ENCODE peak calls at places on chromosomes 11 and 22, in nine cellular contexts. K is transverse colon, U is HCT116, V is K562, O is prostate gland, D is A549, Q is tibial nerve, N is sigmoid colon, C is heart left ventricle. F is an unnamed sample.

GRCh38 chr22:24176630-24177029 is 4.7 kb upstream of the SUSD2 start:
- DNase-seq in K (no peak), N (peak), V (no peak), D (no peak), O (no peak), Q (no peak), C (peak), U (no peak), F (no peak)

GRCh38 chr11:8055836-8056526 is 25.0 kb upstream of the TUB start:
- DNase-seq in U (no peak), V (no peak), K (no peak), N (peak), O (no peak), D (no peak), C (no peak), Q (no peak), F (no peak)

GRCh38 chr22:33401291-33401690 is 343.1 kb upstream of the SYN3 start:
- DNase-seq in K (no peak), V (no peak), Q (no peak), C (no peak), D (no peak), N (no peak), U (no peak), O (no peak), F (no peak)

GRCh38 chr22:21951062-21951461 is 1.6 kb downstream of the PPM1F start:
- DNase-seq in V (no peak), C (no peak), Q (no peak), K (no peak), D (no peak), N (no peak), O (no peak), U (no peak), F (no peak)

GRCh38 chr11:2210366-2211112 is 38.9 kb upstream of the TH start:
- DNase-seq in Q (no peak), C (no peak), O (no peak), K (peak), N (peak), U (no peak), D (no peak), V (no peak), F (peak)

GRCh38 chr11:83073884-83074283 is 2.2 kb upstream of the RAB30 start:
- DNase-seq in U (no peak), N (no peak), D (no peak), Q (no peak), K (no peak), V (no peak), C (no peak), O (no peak), F (no peak)

GRCh38 chr11:63599211-63600122 is 14.8 kb downstream of the PLAAT3 start:
- DNase-seq in O (no peak), V (peak), K (no peak), U (no peak), C (no peak), N (no peak), D (peak), Q (no peak), F (no peak)

GRCh38 chr22:45731041-45731797 is 59.6 kb downstream of the ATXN10 start:
- DNase-seq in U (no peak), K (peak), Q (no peak), O (no peak), D (peak), V (no peak), C (no peak), N (no peak), F (no peak)

GRCh38 chr22:27512283-27512761 is 289.2 kb downstream of the MN1 start:
- DNase-seq in V (no peak), C (peak), U (no peak), N (peak), Q (peak), K (peak), D (no peak), O (peak), F (peak)

GRCh38 chr11:102220728-102221467 is 96.4 kb upstream of the BIRC3 start:
- DNase-seq in D (no peak), Q (no peak), O (no peak), K (no peak), N (no peak), C (no peak), V (no peak), U (no peak), F (no peak)

GRCh38 chr11:5624489-5625278 is at the start of gene TRIM34:
- DNase-seq in N (peak), V (peak), D (peak), O (peak), C (no peak), K (peak), U (no peak), Q (peak), F (no peak)

GRCh38 chr11:7605544-7605943 is 67.8 kb downstream of the CYB5R2 start:
- DNase-seq in D (peak), U (peak), K (no peak), V (no peak), N (no peak), Q (no peak), O (no peak), C (no peak), F (no peak)

GRCh38 chr22:45308624-45309421 is 911 bp upstream of the FAM118A start:
- DNase-seq in U (peak), D (no peak), C (no peak), K (peak), O (no peak), Q (no peak), V (no peak), N (no peak), F (peak)

GRCh38 chr11:79418241-79418640 is 22.6 kb downstream of the TENM4 start:
- DNase-seq in U (no peak), Q (no peak), O (no peak), N (no peak), K (no peak), C (no peak), D (no peak), V (no peak), F (no peak)

GRCh38 chr11:71129624-71130023 is 122.8 kb downstream of the SHANK2 start:
- DNase-seq in K (no peak), U (no peak), O (no peak), N (no peak), Q (no peak), C (no peak), V (no peak), D (no peak), F (no peak)

GRCh38 chr22:19868333-19868732 is 13.7 kb upstream of the GNB1L start:
- DNase-seq in D (no peak), U (no peak), K (no peak), O (no peak), C (no peak), N (no peak), V (no peak), Q (no peak), F (no peak)

GRCh38 chr11:44402466-44403075 is 92.6 kb upstream of the ALX4 start:
- DNase-seq in D (no peak), K (no peak), C (no peak), N (no peak), Q (no peak), U (no peak), V (no peak), O (no peak), F (no peak)

GRCh38 chr22:37019309-37020191 is at the start of the genes MPST and TST:
- DNase-seq in V (peak), N (peak), O (peak), U (no peak), C (peak), Q (peak), D (no peak), K (peak), F (peak)

GRCh38 chr11:106077609-106078517 is at the start of gene AASDHPPT:
- DNase-seq in U (peak), Q (peak), K (no peak), N (no peak), C (no peak), O (peak), D (peak), V (peak), F (no peak)

GRCh38 chr11:8354622-8355417 is 91.1 kb upstream of the LMO1 start:
- DNase-seq in C (peak), V (no peak), Q (no peak), N (no peak), K (no peak), U (no peak), O (no peak), D (no peak), F (no peak)

GRCh38 chr22:20238567-20239062 is 29.5 kb downstream of the RTN4R start:
- DNase-seq in V (peak), D (peak), N (no peak), U (peak), Q (no peak), K (peak), C (peak), O (peak), F (no peak)

GRCh38 chr22:32515074-32515473 is 40.5 kb downstream of the FBXO7 start:
- DNase-seq in N (no peak), U (no peak), O (no peak), Q (no peak), C (no peak), V (no peak), D (no peak), K (no peak), F (no peak)

GRCh38 chr11:9701799-9702198 is 37.9 kb downstream of the SWAP70 start:
- DNase-seq in U (no peak), N (no peak), O (no peak), K (no peak), V (no peak), C (no peak), D (no peak), Q (no peak), F (no peak)

GRCh38 chr22:33919591-33920501 is at the start of gene LARGE1:
- DNase-seq in Q (no peak), N (peak), O (peak), C (peak), D (peak), U (no peak), V (peak), K (peak), F (no peak)

GRCh38 chr11:102974552-102975280 is 19.2 kb upstream of the MMP13 start:
- DNase-seq in V (no peak), Q (no peak), U (no peak), K (no peak), D (no peak), N (no peak), O (no peak), C (no peak), F (no peak)

GRCh38 chr11:66106786-66107599 is 36.9 kb downstream of the PACS1 start:
- DNase-seq in V (no peak), D (no peak), N (no peak), Q (no peak), U (no peak), C (no peak), K (no peak), O (no peak), F (no peak)
- H3K4me3 ChIP-seq in V (no peak), D (no peak), N (no peak), Q (no peak), U (no peak), C (no peak), K (no peak), O (no peak), F (no peak)

DNA sequence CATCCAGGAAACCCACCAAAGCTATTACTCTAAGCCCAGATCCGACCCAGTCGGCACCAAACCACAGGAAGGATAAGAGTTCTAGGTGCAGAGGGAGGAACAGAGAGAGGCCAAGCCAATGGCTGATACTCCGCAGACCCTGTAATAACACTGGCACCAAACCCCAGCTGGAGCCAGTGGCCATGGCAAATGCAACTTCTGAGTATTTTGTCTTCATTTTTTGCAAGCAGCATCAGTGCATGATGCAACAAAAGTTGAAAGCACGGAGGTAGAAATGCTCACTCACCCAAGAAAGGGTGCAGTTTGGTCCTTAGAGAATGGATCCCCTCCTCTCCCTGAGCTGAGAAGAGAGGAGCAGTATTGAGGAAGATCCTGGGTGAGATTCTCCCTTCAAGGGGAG is 2.8 kb downstream of the TMEM121B start:
- DNase-seq in O (no peak), V (no peak), D (no peak), N (no peak), K (no peak), Q (no peak), C (no peak), U (no peak), F (no peak)
- TF ChIP-seq POLR2A in O (no peak), V (no peak), D (no peak), N (no peak), K (no peak), Q (no peak), C (no peak), U (no peak), F (no peak)

GRCh38 chr11:58912124-58912523 is 27.2 kb upstream of the GLYATL1 start:
- DNase-seq in O (no peak), U (no peak), D (no peak), C (no peak), N (no peak), Q (no peak), K (no peak), V (no peak), F (no peak)

GRCh38 chr11:58902881-58903280 is 36.4 kb upstream of the GLYATL1 start:
- DNase-seq in K (no peak), U (no peak), C (no peak), D (no peak), V (no peak), Q (no peak), O (no peak), N (no peak), F (no peak)

GRCh38 chr11:58905141-58905715 is 34.1 kb upstream of the GLYATL1 start:
- DNase-seq in K (no peak), U (no peak), Q (no peak), V (no peak), D (no peak), C (peak), O (peak), N (no peak), F (no peak)

GRCh38 chr11:58905716-58906547 is 33.4 kb upstream of the GLYATL1 start:
- DNase-seq in V (peak), C (peak), U (no peak), D (peak), N (no peak), K (peak), O (peak), Q (peak), F (peak)

DNA sequence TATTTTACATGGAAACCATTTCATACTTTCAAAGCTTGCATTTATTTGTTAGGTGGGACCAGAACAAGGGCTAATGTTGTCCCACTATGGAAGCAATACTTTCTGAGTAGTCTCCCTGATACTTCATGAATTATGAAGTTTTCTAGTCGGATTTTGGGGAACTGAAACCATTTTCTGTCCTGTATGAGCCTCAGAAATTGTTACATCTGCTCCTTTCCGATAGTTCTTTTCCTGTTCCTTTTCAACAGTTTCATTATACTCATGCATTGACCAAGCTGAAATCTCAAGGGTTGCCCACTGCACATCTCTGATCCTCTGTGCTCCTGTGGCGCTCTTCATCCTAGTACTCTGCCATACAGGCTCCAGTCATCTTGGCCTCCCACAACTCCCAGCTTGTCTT is 31.5 kb upstream of the GLYATL1 start:
- DNase-seq in V (no peak), N (no peak), U (no peak), D (no peak), K (no peak), C (no peak), O (no peak), Q (no peak), F (no peak)
- TF ChIP-seq CTCF in V (no peak), N (no peak), U (no peak), D (no peak), K (no peak), C (no peak), O (no peak), Q (no peak), F (no peak)

GRCh38 chr22:47674600-47674999 is 912.1 kb downstream of the TBC1D22A start:
- DNase-seq in Q (no peak), D (no peak), C (no peak), O (no peak), N (no peak), U (no peak), V (no peak), K (no peak), F (peak)

GRCh38 chr22:47678048-47678447 is 915.6 kb downstream of the TBC1D22A start:
- DNase-seq in O (no peak), D (no peak), N (no peak), C (no peak), K (no peak), V (peak), Q (no peak), U (no peak), F (no peak)

GRCh38 chr22:47681766-47682165 is 919.3 kb downstream of the TBC1D22A start:
- DNase-seq in C (no peak), O (no peak), N (no peak), Q (no peak), K (no peak), V (no peak), U (no peak), D (no peak), F (no peak)

GRCh38 chr22:47676685-47677084 is 914.2 kb downstream of the TBC1D22A start:
- DNase-seq in N (no peak), Q (no peak), V (no peak), D (no peak), K (no peak), C (no peak), O (no peak), U (no peak), F (peak)

GRCh38 chr22:47678667-47679287 is 916.3 kb downstream of the TBC1D22A start:
- DNase-seq in N (no peak), U (no peak), D (no peak), Q (no peak), O (no peak), K (no peak), C (no peak), V (no peak), F (no peak)
- H3K4me3 ChIP-seq in N (no peak), U (no peak), D (no peak), Q (no peak), O (no peak), K (no peak), C (no peak), V (no peak), F (no peak)

DNA sequence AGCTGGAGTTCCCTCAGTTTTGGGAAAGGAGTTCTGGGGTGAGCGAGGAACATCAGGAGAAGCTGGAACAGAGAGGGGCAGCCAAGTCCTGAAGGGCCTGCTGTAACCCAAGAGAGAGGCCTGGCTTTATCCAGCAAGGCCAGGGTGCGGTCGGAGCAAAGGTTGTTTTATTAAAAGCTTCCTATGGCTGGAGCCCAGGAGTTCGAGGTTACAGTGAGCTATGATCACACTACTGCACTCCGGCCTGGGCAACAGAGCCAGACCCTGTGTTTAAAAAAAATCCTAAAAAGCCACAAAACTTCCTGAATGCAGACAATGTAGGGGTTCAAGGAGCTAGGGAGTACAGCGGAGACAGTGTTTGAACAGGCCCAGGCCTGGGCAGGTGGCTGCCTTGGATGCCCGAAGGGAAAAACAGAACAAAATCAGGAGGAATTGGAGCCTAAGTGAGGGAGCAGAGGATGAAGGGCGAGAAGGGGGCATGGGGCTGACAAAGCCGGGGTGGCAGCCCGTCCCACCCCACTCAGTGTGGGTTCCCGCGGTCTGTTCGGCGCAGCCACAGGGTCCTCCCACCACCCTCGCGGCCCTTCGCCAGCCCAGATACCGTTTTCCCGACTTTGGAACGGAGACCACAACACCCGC is 22.1 kb upstream of the MALAT1 start:
- DNase-seq in O (no peak), V (no peak), Q (no peak), D (no peak), C (no peak), K (peak), N (peak), U (no peak), F (peak)
- TF ChIP-seq POLR2A in O (no peak), V (peak), Q (no peak), D (peak), C (no peak), K (no peak), N (no peak), U (no peak), F (no peak)

GRCh38 chr11:119666061-119666460 is 62.9 kb downstream of the NECTIN1 start:
- DNase-seq in N (no peak), O (no peak), C (no peak), D (no peak), K (no peak), U (no peak), V (no peak), Q (no peak), F (no peak)
- TF ChIP-seq CTCF in N (no peak), O (no peak), C (no peak), D (no peak), K (no peak), U (no peak), V (no peak), Q (no peak), F (no peak)

GRCh38 chr11:128516467-128516778 is 70.9 kb downstream of the ETS1 start:
- DNase-seq in V (no peak), N (no peak), U (no peak), C (no peak), D (no peak), K (no peak), Q (no peak), O (no peak), F (no peak)
- H3K4me3 ChIP-seq in V (no peak), N (no peak), U (no peak), C (no peak), D (no peak), K (no peak), Q (no peak), O (no peak), F (no peak)